ENCODE peak calls at places on chromosomes 2 and 18, in four cellular contexts. R, C, O and Q are unnamed samples. For H3K27me3, the result is how much of the 10 kb centered on the place peaks cover.

GRCh38 chr2:238869293-238870124 is 21.6 kb downstream of the TWIST2 start:
- DNase-seq in C (peak), O (no peak), R (no peak), Q (no peak)

GRCh38 chr18:57131782-57132181 is 15.1 kb upstream of the BOD1L2 start:
- DNase-seq in R (no peak), C (no peak), O (no peak), Q (no peak)

GRCh38 chr18:64273724-64274123 is 124.8 kb upstream of the LINC00305 start:
- DNase-seq in O (no peak), R (no peak), C (no peak), Q (no peak)

GRCh38 chr2:177393381-177393780 is 808 bp downstream of the AGPS start:
- DNase-seq in O (no peak), C (no peak), R (no peak), Q (no peak)

GRCh38 chr2:170928036-170928823 is 823 bp upstream of the GORASP2 start:
- DNase-seq in C (no peak), O (no peak), R (no peak), Q (no peak)

GRCh38 chr2:8437228-8437948 is 244.5 kb upstream of the ID2 start:
- DNase-seq in R (no peak), O (no peak), C (peak), Q (no peak)

GRCh38 chr2:63654959-63655358 is 66.2 kb downstream of the MDH1 start:
- DNase-seq in C (no peak), O (no peak), R (no peak), Q (no peak)

GRCh38 chr2:135775420-135775819 is 33.8 kb downstream of the UBXN4 start:
- DNase-seq in C (no peak), O (no peak), R (no peak), Q (no peak)

GRCh38 chr2:10688921-10689807 is 611 bp downstream of the NOL10 start:
- DNase-seq in R (no peak), C (no peak), O (peak), Q (peak)

GRCh38 chr2:121065239-121065638 is 219.8 kb downstream of the TFCP2L1 start:
- DNase-seq in O (no peak), C (no peak), R (no peak), Q (no peak)

GRCh38 chr2:44329343-44329742 is 32.0 kb downstream of the PREPL start:
- DNase-seq in C (no peak), R (no peak), O (no peak), Q (no peak)

GRCh38 chr2:236505648-236506047 is 64.0 kb upstream of the ACKR3 start:
- DNase-seq in O (no peak), R (no peak), C (no peak), Q (no peak)
- H3K27me3 ChIP-seq in O (under half), R (under half), C (under half), Q (under half)

DNA sequence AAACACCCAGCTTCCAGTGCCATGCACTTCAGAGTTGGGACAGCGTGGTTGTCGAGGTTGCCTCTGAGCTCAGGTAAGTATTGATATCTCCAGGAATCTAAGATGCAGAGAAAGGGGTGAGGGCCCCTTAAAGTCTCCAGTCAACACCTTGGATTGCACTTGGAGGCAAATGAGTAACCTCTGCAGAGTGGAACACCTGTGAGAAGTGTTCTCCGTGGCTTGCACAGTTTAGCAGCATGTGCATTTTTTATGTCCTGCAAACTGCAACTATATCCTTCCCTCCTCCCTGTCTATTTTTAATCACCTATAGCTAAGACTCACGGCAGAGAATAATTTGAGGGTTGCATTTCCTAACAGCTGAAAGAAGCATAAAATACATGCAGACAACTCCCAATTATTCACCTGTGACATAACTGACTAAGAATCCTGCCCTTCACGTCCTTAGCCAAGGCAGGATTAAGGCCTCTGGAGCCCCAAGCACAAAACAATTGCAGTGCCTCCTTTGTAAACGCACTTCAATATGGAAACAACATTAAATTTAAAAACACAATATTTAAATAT is 1.6 kb upstream of the ZNF385B start:
- DNase-seq in O (no peak), R (no peak), C (no peak), Q (no peak)
- H3K27me3 ChIP-seq in O (under half), R (under half), C (under half), Q (under half)

GRCh38 chr2:240195316-240195861 is 54.9 kb upstream of the OTOS start:
- DNase-seq in C (no peak), R (no peak), O (no peak), Q (no peak)
- H3K27me3 ChIP-seq in C (under half), R (under half), O (under half), Q (under half)

DNA sequence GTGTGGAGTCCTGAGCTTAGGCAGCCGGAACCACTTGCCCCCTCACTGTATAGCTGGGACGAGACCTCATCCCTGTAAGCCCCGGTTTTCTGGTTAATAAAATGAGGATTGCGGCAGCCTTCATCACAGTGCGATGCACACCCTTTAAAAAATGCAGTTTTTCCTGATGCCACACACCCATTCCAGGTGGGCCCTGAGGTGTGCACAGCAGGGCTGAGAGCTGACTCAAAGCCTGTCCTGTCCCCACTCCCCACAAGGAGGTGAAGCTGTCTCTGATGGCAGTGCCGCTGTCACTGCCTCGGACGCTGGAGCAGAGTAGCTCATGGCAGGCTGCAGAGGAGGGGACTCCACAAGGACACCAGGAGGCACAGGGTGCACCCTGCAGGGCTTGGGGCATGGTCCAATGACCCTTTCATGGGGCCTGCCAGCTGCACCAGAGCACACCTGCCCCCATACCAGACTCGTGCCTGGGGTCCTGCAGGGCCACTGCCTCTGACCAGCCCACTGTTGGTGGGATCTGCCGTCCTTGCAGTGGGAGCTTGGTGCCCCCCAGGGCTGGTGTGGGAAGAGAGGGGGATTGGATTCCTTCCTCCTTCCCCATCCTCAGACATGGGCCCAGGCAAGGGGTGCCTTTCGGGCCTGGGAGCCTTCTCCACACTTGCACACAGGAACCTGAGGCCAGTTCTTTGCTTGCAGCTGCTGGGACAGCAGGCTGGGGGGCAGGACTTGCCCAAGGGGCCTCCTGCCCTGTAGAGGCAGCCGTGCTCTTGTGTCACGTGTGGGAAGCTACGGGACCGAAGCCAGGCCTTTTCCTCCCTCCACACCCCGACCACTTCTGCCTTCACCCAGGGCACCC is 22.8 kb downstream of the GPC1 start:
- DNase-seq in R (no peak), C (no peak), O (peak), Q (peak)
- H3K27me3 ChIP-seq in R (under half), C (under half), O (under half), Q (under half)

GRCh38 chr2:242034138-242034537 is 164.6 kb downstream of the RTP5 start:
- DNase-seq in O (no peak), C (no peak), R (no peak), Q (no peak)

GRCh38 chr2:242030858-242031257 is 161.3 kb downstream of the RTP5 start:
- DNase-seq in O (no peak), R (no peak), C (peak), Q (no peak)

GRCh38 chr2:242031481-242032019 is 162.0 kb downstream of the RTP5 start:
- DNase-seq in C (peak), R (no peak), O (no peak), Q (no peak)

GRCh38 chr2:242034996-242035814 is 165.7 kb downstream of the RTP5 start:
- DNase-seq in O (no peak), C (no peak), R (no peak), Q (no peak)

DNA sequence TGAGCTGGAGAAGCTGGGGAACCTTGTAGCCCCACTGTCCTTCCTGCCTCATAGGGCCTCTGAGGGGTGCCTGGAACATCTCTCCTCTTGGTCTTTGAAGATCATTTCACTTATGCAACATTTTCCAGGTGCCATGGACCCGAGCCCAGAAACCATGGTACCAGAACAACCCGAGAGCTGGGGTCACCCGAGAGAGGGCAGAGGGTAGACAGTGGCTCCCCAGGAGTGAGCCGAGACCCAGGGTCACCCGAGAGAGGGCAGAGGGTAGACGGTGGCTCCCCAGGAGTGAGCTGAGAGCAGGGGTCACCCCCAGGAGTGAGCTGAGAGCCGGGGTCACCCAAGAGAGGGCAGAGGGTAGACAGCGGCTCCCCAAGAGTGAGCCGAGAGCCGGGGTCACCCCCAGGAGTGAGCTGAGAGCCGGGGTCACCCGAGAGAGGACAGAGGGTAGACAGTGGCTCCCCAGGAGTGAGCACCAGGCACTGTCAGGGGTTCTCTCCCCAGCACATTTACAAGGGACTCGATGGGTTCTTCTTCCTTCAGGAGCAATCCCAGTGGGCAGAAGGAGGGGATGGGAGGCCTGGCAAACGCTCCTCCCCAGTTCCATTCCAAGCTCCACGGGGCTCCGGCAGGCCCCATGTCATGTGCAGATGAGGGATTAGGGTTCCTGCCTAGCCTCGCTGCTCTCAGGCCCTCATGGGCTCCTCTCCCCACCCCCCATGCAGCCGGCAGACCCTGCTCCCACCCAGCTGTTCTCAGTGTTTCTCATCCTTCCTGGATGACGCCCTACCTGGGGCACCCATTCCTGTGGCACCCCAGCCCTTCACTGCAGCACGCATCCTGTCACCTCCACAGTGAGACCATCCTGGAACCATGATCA is 163.5 kb downstream of the RTP5 start:
- DNase-seq in O (no peak), R (no peak), C (no peak), Q (peak)
- H3K27me3 ChIP-seq in O (under half), R (under half), C (under half), Q (under half)

GRCh38 chr18:22172594-22173049 is 3.2 kb downstream of the GATA6 start:
- DNase-seq in R (no peak), C (no peak), O (peak), Q (no peak)

GRCh38 chr18:22175326-22175725 is 5.9 kb downstream of the GATA6 start:
- DNase-seq in C (no peak), R (no peak), O (no peak), Q (no peak)

GRCh38 chr18:22174341-22175148 is 5.2 kb downstream of the GATA6 start:
- DNase-seq in R (no peak), C (no peak), O (no peak), Q (no peak)

GRCh38 chr18:22173221-22173927 is 4.0 kb downstream of the GATA6 start:
- DNase-seq in R (no peak), C (no peak), O (no peak), Q (no peak)

DNA sequence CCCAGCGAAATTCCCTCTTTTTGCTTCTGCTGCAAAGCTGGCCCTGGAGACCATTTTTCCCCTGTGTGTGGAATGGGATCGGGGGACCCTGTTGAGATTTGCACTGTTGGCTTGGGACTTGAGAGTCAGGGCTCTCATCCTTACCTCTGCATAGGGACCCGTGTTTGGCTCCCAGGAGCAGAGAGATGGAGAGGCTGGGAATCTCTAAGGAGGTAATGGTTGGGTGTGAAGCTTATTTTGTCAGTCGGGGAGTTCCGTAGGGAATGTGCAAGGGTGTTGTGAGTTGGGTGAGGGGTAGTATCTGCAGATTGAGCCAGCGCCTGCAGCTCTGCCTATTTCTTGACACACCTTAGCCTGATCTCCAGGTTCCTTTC is 4.5 kb downstream of the GATA6 start:
- DNase-seq in O (no peak), C (no peak), R (no peak), Q (no peak)
- H3K27me3 ChIP-seq in O (under half), C (under half), R (under half), Q (under half)